ENCODE peak calls at places on chromosomes 2 and 18, in five cellular contexts. D is psoas muscle; I is activated CD4-positive, alpha-beta T cell treated with anti-CD3 and anti-CD28 coated beads, Interleukin-2, amount 50 U/mL, for 24 hours; Z is A549; F is NCI-H774. H is an unnamed sample.

GRCh38 chr2:113891265-113891959 is 1.5 kb downstream of the ACTR3 start:
- DNase-seq in D (no peak), Z (no peak), I (no peak), F (no peak), H (no peak)

GRCh38 chr2:179285060-179285459 is 20.4 kb upstream of the SESTD1 start:
- DNase-seq in Z (no peak), F (no peak), D (no peak), I (no peak), H (no peak)

GRCh38 chr2:109419960-109420370 is 193.8 kb downstream of the SEPTIN10 start:
- DNase-seq in D (peak), Z (no peak), F (no peak), I (no peak), H (no peak)

GRCh38 chr18:32271649-32272324 is 81.9 kb downstream of the MEP1B start:
- DNase-seq in I (no peak), F (no peak), Z (peak), D (no peak), H (no peak)

GRCh38 chr18:48994044-48994651 is 43.4 kb upstream of the SMAD7 start:
- DNase-seq in I (no peak), F (no peak), D (peak), Z (no peak), H (no peak)

GRCh38 chr2:68917034-68917718 is 35.5 kb downstream of the GKN2 start:
- DNase-seq in Z (no peak), F (no peak), I (no peak), D (no peak), H (no peak)

GRCh38 chr18:9642799-9643445 is 28.6 kb upstream of the PPP4R1 start:
- DNase-seq in Z (no peak), I (no peak), F (no peak), D (no peak), H (no peak)

GRCh38 chr2:157324331-157324843 is 1.2 kb downstream of the ERMN start:
- DNase-seq in I (no peak), F (no peak), D (no peak), Z (no peak), H (no peak)

GRCh38 chr2:234701841-234702240 is 205.0 kb upstream of the ARL4C start:
- DNase-seq in I (no peak), Z (no peak), D (no peak), F (no peak), H (no peak)

GRCh38 chr2:27627963-27628766 is 647 bp downstream of the CCDC121 start:
- DNase-seq in D (no peak), F (no peak), I (no peak), Z (peak), H (peak)

H was measured in anterior cingulate cortex.